ENCODE peak calls at places on chromosomes 1 and 21, in eight cellular contexts. R is AG10803, G is endothelial cell of umbilical vein, Z is lower leg skin, M is transverse colon, U is heart right ventricle, D is left lung, T is psoas muscle. L is an unnamed sample.

GRCh38 chr1:213374369-213374768 is 323.3 kb downstream of the RPS6KC1 start:
- DNase-seq in D (peak; percentile 46), G (peak; percentile 61), Z (peak; percentile 21), T (peak; percentile 41), U (peak; percentile 37), R (peak; percentile 40), M (peak; percentile 59), L (peak; percentile 68)

GRCh38 chr1:26281091-26281958 is 1.4 kb downstream of the SH3BGRL3 start:
- DNase-seq in T (no peak), G (no peak), Z (no peak), R (no peak), D (no peak), M (no peak), U (no peak), L (no peak)

GRCh38 chr1:213512316-213512715 is 461.3 kb downstream of the RPS6KC1 start:
- DNase-seq in T (no peak), D (no peak), G (no peak), M (no peak), R (no peak), Z (no peak), U (no peak), L (no peak)

GRCh38 chr1:107991371-107992066 is 26.5 kb upstream of the VAV3 start:
- DNase-seq in M (no peak), G (no peak), U (no peak), T (no peak), D (no peak), Z (peak; percentile 52), R (peak; percentile 90), L (peak; percentile 23)

GRCh38 chr1:95035536-95035935 is 37.2 kb downstream of the ALG14 start:
- DNase-seq in G (no peak), M (no peak), D (no peak), T (no peak), Z (no peak), R (peak; percentile 94), U (no peak), L (no peak)

GRCh38 chr21:15520811-15521643 is 208.8 kb upstream of the USP25 start:
- DNase-seq in G (no peak), D (no peak), R (no peak), T (no peak), U (no peak), Z (no peak), M (no peak), L (no peak)

GRCh38 chr1:208980590-208980989 is 602.9 kb upstream of the CAMK1G start:
- DNase-seq in M (no peak), R (no peak), D (no peak), U (no peak), T (no peak), Z (no peak), G (peak; percentile 60), L (no peak)

GRCh38 chr1:156705918-156706646 is 699 bp upstream of the CRABP2 start:
- DNase-seq in T (peak; percentile 68), U (peak; percentile 57), R (peak; percentile 64), Z (no peak), M (peak; percentile 66), D (peak; percentile 59), G (peak; percentile 57), L (peak; percentile 60)

GRCh38 chr1:227733751-227734545 is 1.2 kb downstream of the JMJD4 start:
- DNase-seq in M (no peak), Z (no peak), G (no peak), T (no peak), U (no peak), D (no peak), R (no peak), L (no peak)

GRCh38 chr1:167219194-167219593 is 1.5 kb upstream of the POU2F1 start:
- DNase-seq in G (no peak), Z (no peak), U (no peak), D (no peak), R (no peak), M (no peak), T (no peak), L (no peak)

GRCh38 chr1:62241357-62242131 is 46.9 kb downstream of the L1TD1 start:
- DNase-seq in T (no peak), R (no peak), G (no peak), Z (no peak), M (peak; percentile 17), D (no peak), U (no peak), L (no peak)

GRCh38 chr1:204623894-204624361 is 61.6 kb downstream of the LRRN2 start:
- DNase-seq in R (no peak), Z (no peak), G (no peak), D (no peak), M (no peak), T (no peak), U (no peak), L (no peak)

GRCh38 chr1:183470147-183470960 is 1.9 kb upstream of the SMG7 start:
- DNase-seq in T (peak; percentile 88), D (peak; percentile 90), Z (peak; percentile 78), G (peak; percentile 79), R (peak; percentile 62), M (peak; percentile 95), U (peak; percentile 88), L (peak; percentile 87)

GRCh38 chr1:212098340-212098739 is 62.8 kb downstream of the DTL start:
- DNase-seq in T (no peak), D (no peak), Z (no peak), U (no peak), R (no peak), G (no peak), M (no peak), L (no peak)

GRCh38 chr1:233386336-233386735 is 58.8 kb downstream of the MAP3K21 start:
- DNase-seq in R (no peak), G (no peak), Z (no peak), M (no peak), U (no peak), D (no peak), T (no peak), L (no peak)

GRCh38 chr1:44792736-44793502 is 4.9 kb upstream of the BEST4 start:
- DNase-seq in M (no peak), D (no peak), U (no peak), Z (no peak), G (no peak), R (no peak), T (no peak), L (no peak)

GRCh38 chr1:93728480-93729131 is 47.0 kb upstream of the BCAR3 start:
- DNase-seq in R (peak; percentile 43), G (no peak), D (no peak), M (no peak), Z (no peak), U (peak; percentile 47), T (no peak), L (no peak)

GRCh38 chr1:166166701-166167394 is at the start of gene FAM78B:
- DNase-seq in U (peak; percentile 84), D (peak; percentile 51), G (peak; percentile 31), T (peak; percentile 84), Z (peak; percentile 46), R (peak; percentile 59), M (peak; percentile 87), L (peak; percentile 57)

GRCh38 chr1:166166400-166166699 is 451 bp downstream of the FAM78B start:
- DNase-seq in R (no peak), Z (no peak), M (no peak), U (no peak), G (no peak), T (peak; percentile 16), D (no peak), L (no peak)

GRCh38 chr1:166164646-166164994 is 2.2 kb downstream of the FAM78B start:
- DNase-seq in D (no peak), M (no peak), R (no peak), U (no peak), G (no peak), Z (no peak), T (no peak), L (no peak)

GRCh38 chr1:166165661-166166399 is 971 bp downstream of the FAM78B start:
- DNase-seq in R (peak; percentile 13), D (no peak), U (no peak), G (peak; percentile 7), M (peak; percentile 13), T (no peak), Z (no peak), L (no peak)

DNA sequence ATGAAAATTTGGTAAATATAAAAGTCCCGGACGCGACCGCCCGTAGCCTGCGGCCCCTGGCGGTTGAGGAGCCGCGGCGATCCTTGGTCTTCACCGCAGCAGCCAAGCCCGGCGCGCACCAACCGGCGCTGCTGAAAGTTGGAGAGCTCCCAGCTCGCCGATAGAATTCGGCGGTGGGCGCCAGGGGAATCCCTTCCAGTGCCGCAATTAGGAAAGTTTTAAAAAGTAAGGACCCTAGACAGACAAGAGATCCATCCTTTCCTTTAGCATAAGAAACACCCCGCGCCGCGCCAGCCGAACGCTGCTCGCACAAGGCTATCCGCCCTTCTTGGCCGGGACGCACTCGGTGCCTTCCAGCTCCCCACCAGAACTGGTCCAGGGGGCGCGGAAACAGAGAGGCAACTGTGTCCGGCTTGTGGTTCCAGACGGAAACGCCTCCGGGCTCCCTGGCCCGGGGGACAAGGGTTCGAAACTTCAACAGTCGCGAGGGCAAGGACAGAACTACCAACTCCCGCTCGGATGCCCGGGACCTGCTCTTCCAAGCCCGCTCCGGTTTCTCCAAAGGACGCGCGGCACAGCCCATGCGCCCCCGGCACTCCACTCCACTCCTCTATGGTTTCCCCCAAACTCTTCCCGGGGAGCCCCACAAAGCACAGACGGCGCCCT is 1.7 kb downstream of the FAM78B start:
- DNase-seq in Z (peak; percentile 37), G (peak; percentile 44), T (peak; percentile 60), R (peak; percentile 42), D (no peak), M (peak; percentile 44), U (peak; percentile 39), L (peak; percentile 32)
- H3K4me3 ChIP-seq in Z (peak overlapping the region; percentile 4), G (no peak overlapping the region), T (peak overlapping the region; percentile 76), R (peak overlapping the region; percentile 30), D (peak overlapping the region; percentile 46), M (peak overlapping the region; percentile 9), U (peak overlapping the region; percentile 66), L (no peak overlapping the region)

DNA sequence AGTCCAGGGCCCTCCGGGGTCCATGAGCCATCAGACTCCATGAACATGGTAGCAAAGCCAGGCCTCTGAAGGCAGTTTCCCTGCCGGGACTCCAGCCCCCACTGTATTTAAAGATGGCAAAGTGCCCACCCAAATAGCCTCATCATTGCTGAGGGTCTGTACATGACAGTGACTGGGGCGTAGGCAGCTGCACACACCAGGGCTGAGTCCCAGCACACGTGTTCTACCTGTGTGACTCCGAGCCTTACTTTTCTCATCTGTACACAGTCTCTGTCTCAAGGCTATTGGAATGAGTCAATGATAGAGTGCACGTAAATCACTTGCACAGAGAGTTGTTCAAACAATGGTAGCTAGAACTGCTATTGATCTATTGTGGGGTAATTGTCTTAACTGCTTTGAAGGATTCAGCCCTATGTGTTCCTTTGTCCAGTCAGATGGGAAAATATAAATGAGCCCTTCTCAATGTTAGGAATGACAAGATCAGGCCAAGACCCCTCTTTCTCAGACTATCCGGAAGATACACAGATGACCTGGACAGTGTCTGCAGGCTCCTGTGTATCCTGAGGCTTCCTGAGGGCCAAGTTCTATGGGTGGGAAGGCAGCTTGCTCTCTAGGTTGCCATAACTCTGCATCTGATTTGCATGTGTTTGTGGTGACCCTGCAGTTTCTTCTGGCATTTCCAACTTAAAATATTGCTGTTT is 48.9 kb downstream of the RASSF5 start:
- DNase-seq in U (no peak), T (no peak), D (no peak), G (no peak), Z (no peak), R (no peak), M (no peak), L (no peak)
- H3K4me3 ChIP-seq in U (peak overlapping the region; percentile 66), T (no peak overlapping the region), D (peak overlapping the region; percentile 80), G (no peak overlapping the region), Z (no peak overlapping the region), R (no peak overlapping the region), M (no peak overlapping the region), L (no peak overlapping the region)

GRCh38 chr1:32182060-32182459 is 2.6 kb downstream of the TXLNA start:
- DNase-seq in Z (no peak), M (no peak), D (no peak), T (no peak), G (no peak), U (no peak), R (no peak), L (no peak)
- H3K4me3 ChIP-seq in Z (no peak overlapping the region), M (no peak overlapping the region), D (peak overlapping the region; percentile 80), T (peak overlapping the region; percentile 81), G (no peak overlapping the region), U (no peak overlapping the region), R (peak overlapping the region; percentile 80), L (no peak overlapping the region)

GRCh38 chr1:18900303-18900841 is 2.0 kb downstream of the ALDH4A1 start:
- DNase-seq in T (peak; percentile 37), R (no peak), D (no peak), Z (no peak), M (no peak), G (no peak), U (no peak), L (no peak)
- H3K4me3 ChIP-seq in T (peak overlapping the region; percentile 88), R (no peak overlapping the region), D (no peak overlapping the region), Z (no peak overlapping the region), M (no peak overlapping the region), G (no peak overlapping the region), U (no peak overlapping the region), L (no peak overlapping the region)

L was measured in SJSA1.